ENCODE peak calls at places on chromosomes 11 and 22, in four cellular contexts. W is A549, J is HAP-1, F is GM06990. N is an unnamed sample.

GRCh38 chr11:89487016-89487415 is 4.2 kb downstream of the NOX4 start:
- DNase-seq in W (no peak), J (no peak), F (no peak), N (peak; percentile 21)

GRCh38 chr11:59754494-59754858 is 700 bp upstream of the STX3 start:
- DNase-seq in W (no peak), F (no peak), J (no peak), N (no peak)

GRCh38 chr11:25566298-25567200 is 765.4 kb upstream of the ANO3 start:
- DNase-seq in J (no peak), F (no peak), W (no peak), N (no peak)

GRCh38 chr22:50059185-50059880 is 1.2 kb upstream of the TTLL8 start:
- DNase-seq in F (no peak), W (peak; percentile 62), J (no peak), N (peak; percentile 58)

GRCh38 chr11:2507212-2507901 is 62.5 kb downstream of the KCNQ1 start:
- DNase-seq in W (no peak), F (no peak), J (no peak), N (no peak)

GRCh38 chr22:29917052-29917902 is 34.3 kb downstream of the MTMR3 start:
- DNase-seq in F (no peak), J (peak; percentile 68), W (no peak), N (peak; percentile 21)

GRCh38 chr22:17213976-17214375 is 5.3 kb downstream of the ADA2 start:
- DNase-seq in W (no peak), F (no peak), J (peak; percentile 14), N (no peak)

GRCh38 chr11:128859563-128860441 is 7.3 kb downstream of the KCNJ1 start:
- DNase-seq in F (peak; percentile 81), J (peak; percentile 65), W (peak; percentile 24), N (no peak)

GRCh38 chr22:19598054-19598855 is 74.0 kb upstream of the CLDN5 start:
- DNase-seq in J (no peak), W (no peak), F (no peak), N (no peak)

GRCh38 chr11:114622858-114623257 is 27.3 kb upstream of the NXPE4 start:
- DNase-seq in W (no peak), J (no peak), F (peak; percentile 50), N (no peak)

GRCh38 chr11:61718046-61718531 is 34.3 kb upstream of the MYRF start:
- DNase-seq in J (no peak), F (no peak), W (no peak), N (no peak)
- H3K4me3 ChIP-seq in J (no peak overlapping the region), F (no peak overlapping the region), W (no peak overlapping the region), N (peak overlapping the region; percentile 51)

GRCh38 chr11:105609341-105609781 is 512 bp upstream of the GRIA4 start:
- DNase-seq in W (no peak), J (no peak), F (no peak), N (peak; percentile 50)
- H3K4me3 ChIP-seq in W (no peak overlapping the region), J (no peak overlapping the region), F (no peak overlapping the region), N (no peak overlapping the region)

GRCh38 chr11:102268083-102268984 is 49.0 kb upstream of the BIRC3 start:
- DNase-seq in W (peak; percentile 92), J (peak; percentile 83), F (peak; percentile 79), N (no peak)
- H3K4me3 ChIP-seq in W (peak overlapping the region; percentile 51), J (peak overlapping the region; percentile 22), F (no peak overlapping the region), N (peak overlapping the region; percentile 45)

GRCh38 chr11:86793307-86793706 is 7.0 kb upstream of the PRSS23 start:
- DNase-seq in F (no peak), J (no peak), W (no peak), N (no peak)
- H3K4me3 ChIP-seq in F (no peak overlapping the region), J (no peak overlapping the region), W (no peak overlapping the region), N (no peak overlapping the region)

DNA sequence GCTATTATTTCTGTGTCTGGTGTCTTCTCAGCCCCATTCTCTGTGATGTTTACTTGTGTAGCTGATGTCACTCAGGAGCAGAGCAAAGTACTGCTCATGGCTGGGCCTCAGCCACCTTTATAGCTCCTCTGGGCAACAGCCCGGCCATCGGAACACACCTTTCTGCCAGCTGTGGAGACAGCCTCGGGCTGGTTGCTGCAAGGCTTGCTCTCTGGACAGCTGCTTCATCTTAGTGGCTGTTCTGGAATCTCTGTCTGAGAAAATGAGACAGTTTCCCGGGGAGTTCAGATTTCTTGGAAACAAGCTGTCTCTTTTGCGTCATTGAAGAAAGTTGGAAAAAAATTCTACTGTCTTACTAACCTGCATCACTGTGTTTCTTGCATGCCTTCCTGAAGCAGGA is 20.0 kb downstream of the THY1 start:
- DNase-seq in F (no peak), J (no peak), W (no peak), N (peak; percentile 55)
- H3K4me3 ChIP-seq in F (no peak overlapping the region), J (no peak overlapping the region), W (no peak overlapping the region), N (no peak overlapping the region)

GRCh38 chr22:31083377-31083768 is 2.3 kb downstream of the SMTN start:
- DNase-seq in W (no peak), F (no peak), J (no peak), N (no peak)
- H3K4me3 ChIP-seq in W (no peak overlapping the region), F (peak overlapping the region; percentile 83), J (peak overlapping the region; percentile 76), N (peak overlapping the region; percentile 97)

DNA sequence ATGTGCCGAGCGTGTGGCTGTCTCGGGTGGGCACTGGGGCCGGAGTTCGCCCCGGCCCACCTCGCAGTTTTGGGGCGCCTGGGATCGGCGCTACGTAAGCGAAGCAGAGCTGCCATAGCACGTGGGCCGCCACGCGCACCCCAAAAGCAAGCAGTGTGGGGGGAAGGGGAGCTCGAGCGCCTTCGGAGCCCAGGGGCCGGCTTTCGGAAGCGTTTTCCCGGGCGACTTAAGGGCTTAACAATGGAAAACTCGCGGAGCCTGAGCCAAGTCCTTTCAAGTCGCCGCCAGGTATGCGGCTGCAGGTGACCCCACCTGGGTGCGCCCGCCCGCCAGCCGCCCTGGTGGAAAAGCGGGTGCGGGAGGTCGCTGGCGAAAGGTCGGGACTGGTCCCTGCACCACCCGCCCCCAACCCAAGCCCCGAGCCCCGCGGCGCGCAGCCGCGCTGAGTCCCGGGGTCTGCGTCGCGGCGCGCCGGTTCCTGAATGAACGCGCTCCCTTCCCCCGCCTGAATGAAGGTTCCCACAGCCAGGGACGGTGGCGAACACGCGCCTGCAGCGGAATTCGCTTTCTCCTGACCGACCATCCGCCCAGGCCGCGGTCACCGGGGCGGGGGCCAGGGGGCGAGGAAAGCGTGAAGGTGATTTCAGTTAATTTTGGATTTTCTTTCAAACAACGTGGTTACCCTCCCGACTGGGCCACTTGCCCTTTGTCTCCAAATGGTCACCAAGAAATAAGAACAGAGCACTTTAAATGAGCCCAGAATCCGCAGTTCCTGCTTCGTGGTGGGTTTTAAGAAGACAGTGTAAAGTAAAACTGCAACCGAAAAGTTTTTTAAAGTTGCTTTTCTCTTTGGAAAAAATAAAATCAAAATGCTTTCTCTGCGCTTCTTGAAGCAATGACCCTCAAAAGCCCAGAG is 2.7 kb upstream of the CCND1 start:
- DNase-seq in W (peak; percentile 48), J (no peak), F (no peak), N (peak; percentile 90)
- H3K4me3 ChIP-seq in W (peak overlapping the region; percentile 91), J (peak overlapping the region; percentile 31), F (peak overlapping the region; percentile 23), N (peak overlapping the region; percentile 99)

GRCh38 chr11:11843233-11843632 is 1.5 kb downstream of the USP47 start:
- DNase-seq in W (peak; percentile 19), J (peak; percentile 27), F (no peak), N (peak; percentile 72)
- H3K4me3 ChIP-seq in W (peak overlapping the region; percentile 90), J (peak overlapping the region; percentile 86), F (peak overlapping the region; percentile 72), N (peak overlapping the region; percentile 90)

N was measured in foreskin fibroblast.